ENCODE peak calls at places on chromosomes 11 and 22, in five cellular contexts. K is stomach, X is NCI-H2029 treated with DMSO at 0.1 percent for 48 hours, I is sciatic nerve, G is SK-N-DZ. Z is an unnamed sample.

GRCh38 chr22:31127181-31127772 is 4.5 kb downstream of the INPP5J start:
- DNase-seq in G (peak), I (no peak), X (no peak), K (no peak), Z (no peak)

GRCh38 chr22:32348031-32348611 is 9.5 kb upstream of the RFPL3 start:
- DNase-seq in I (no peak), X (no peak), G (no peak), K (no peak), Z (no peak)

GRCh38 chr11:42049650-42050049 is 590.2 kb upstream of the LRRC4C start:
- DNase-seq in K (no peak), I (no peak), X (no peak), G (no peak), Z (no peak)

GRCh38 chr11:62269654-62270278 is at the start of gene SCGB2A2:
- DNase-seq in I (no peak), K (no peak), G (no peak), X (no peak), Z (no peak)

GRCh38 chr11:31926816-31927528 is 115.8 kb upstream of the PAX6 start:
- DNase-seq in I (no peak), G (no peak), K (no peak), X (no peak), Z (no peak)

GRCh38 chr11:122706261-122706660 is 50.7 kb downstream of the UBASH3B start:
- DNase-seq in K (no peak), G (no peak), I (no peak), X (no peak), Z (no peak)

GRCh38 chr22:17159504-17159951 is 451 bp upstream of the HDHD5 start:
- DNase-seq in I (peak), X (no peak), K (peak), G (peak), Z (peak)

GRCh38 chr22:44386386-44387035 is 73.8 kb upstream of the SHISAL1 start:
- DNase-seq in K (no peak), I (no peak), X (peak), G (no peak), Z (no peak)

GRCh38 chr11:57180141-57180561 is 1.6 kb upstream of the LRRC55 start:
- DNase-seq in K (no peak), I (no peak), G (no peak), X (no peak), Z (peak)

GRCh38 chr11:11349870-11350325 is 3.2 kb downstream of the CSNK2A3 start:
- DNase-seq in G (no peak), K (no peak), X (no peak), I (no peak), Z (no peak)

GRCh38 chr11:34270711-34271110 is 87.1 kb downstream of the ABTB2 start:
- DNase-seq in I (no peak), G (no peak), X (no peak), K (no peak), Z (no peak)

GRCh38 chr11:43547900-43548381 is 132.6 kb upstream of the HSD17B12 start:
- DNase-seq in I (no peak), K (peak), G (no peak), X (no peak), Z (no peak)

GRCh38 chr11:65112551-65113360 is 1.1 kb downstream of the TM7SF2 start:
- DNase-seq in I (peak), X (no peak), K (peak), G (peak), Z (peak)

GRCh38 chr11:96426356-96427103 is 36.7 kb downstream of the JRKL start:
- DNase-seq in I (no peak), G (peak), X (peak), K (no peak), Z (no peak)

GRCh38 chr11:115297330-115297729 is 206.9 kb downstream of the CADM1 start:
- DNase-seq in K (no peak), X (no peak), G (no peak), I (no peak), Z (no peak)

GRCh38 chr11:114085965-114086364 is 26.5 kb downstream of the ZBTB16 start:
- DNase-seq in I (no peak), G (no peak), X (peak), K (peak), Z (no peak)

GRCh38 chr22:42959472-42960145 is 55.3 kb downstream of the PACSIN2 start:
- DNase-seq in I (no peak), X (no peak), G (peak), K (peak), Z (peak)

GRCh38 chr11:47271328-47271727 is 1.4 kb downstream of the MADD start:
- DNase-seq in I (no peak), X (no peak), K (no peak), G (no peak), Z (no peak)

GRCh38 chr22:17264321-17265052 is 45.3 kb upstream of the ADA2 start:
- DNase-seq in G (peak), K (no peak), I (no peak), X (no peak), Z (no peak)

GRCh38 chr22:37764622-37765021 is 43.1 kb upstream of the GCAT start:
- DNase-seq in K (no peak), X (no peak), I (no peak), G (no peak), Z (no peak)

GRCh38 chr11:86205415-86206268 is 38.9 kb upstream of the EED start:
- DNase-seq in G (no peak), I (no peak), X (no peak), K (no peak), Z (no peak)

GRCh38 chr22:23803001-23803819 is 16.4 kb downstream of the SMARCB1 start:
- DNase-seq in G (no peak), I (no peak), K (no peak), X (no peak), Z (no peak)

GRCh38 chr22:43397766-43398165 is 14.0 kb upstream of the MPPED1 start:
- DNase-seq in G (no peak), I (no peak), X (no peak), K (no peak), Z (no peak)

GRCh38 chr11:111378773-111379499 is at the start of gene POU2AF1:
- DNase-seq in G (no peak), X (no peak), K (no peak), I (no peak), Z (no peak)

GRCh38 chr11:2207773-2208621 is 36.4 kb upstream of the TH start:
- DNase-seq in X (no peak), G (no peak), I (peak), K (peak), Z (peak)

GRCh38 chr22:31122532-31123291 is at the start of gene INPP5J:
- DNase-seq in G (peak), X (peak), K (peak), I (no peak), Z (peak)

GRCh38 chr11:7019500-7020182 is 505 bp downstream of the ZNF214 start:
- DNase-seq in G (no peak), X (no peak), K (no peak), I (peak), Z (no peak)

GRCh38 chr11:44684886-44685285 is 41.9 kb upstream of the TSPAN18 start:
- DNase-seq in X (no peak), K (no peak), G (peak), I (no peak), Z (no peak)

GRCh38 chr22:50302041-50302541 is 5.4 kb downstream of the PLXNB2 start:
- DNase-seq in I (no peak), G (no peak), K (peak), X (no peak), Z (no peak)

GRCh38 chr11:77596626-77597025 is 6.9 kb downstream of the AQP11 start:
- DNase-seq in X (no peak), I (no peak), G (no peak), K (no peak), Z (no peak)

GRCh38 chr22:28562324-28562723 is 117.3 kb downstream of the TTC28 start:
- DNase-seq in I (no peak), K (no peak), X (no peak), G (no peak), Z (no peak)

GRCh38 chr22:26968873-26969272 is 311.5 kb downstream of the MIAT start:
- DNase-seq in I (no peak), X (no peak), K (no peak), G (no peak), Z (no peak)

GRCh38 chr11:110086892-110087309 is 6.3 kb upstream of the ZC3H12C start:
- DNase-seq in X (no peak), I (no peak), G (no peak), K (no peak), Z (no peak)

GRCh38 chr11:68010058-68011041 is at the start of gene ALDH3B1:
- DNase-seq in X (no peak), K (peak), I (peak), G (peak), Z (no peak)